ENCODE peak calls at places on chromosomes 2 and 18, in eight cellular contexts. D, W, T, Q, N, E, A and Z are unnamed samples.

GRCh38 chr2:15146960-15147359 is 414.2 kb downstream of the NBAS start:
- DNase-seq in D (no peak), W (no peak), T (no peak), Q (no peak), N (no peak), E (no peak), A (no peak), Z (no peak)

GRCh38 chr2:214865400-214865799 is 55.9 kb upstream of the BARD1 start:
- DNase-seq in D (no peak), W (no peak), T (no peak), Q (no peak), N (no peak), E (no peak), A (no peak), Z (no peak)

GRCh38 chr2:222734690-222735014 is 63.2 kb downstream of the MOGAT1 start:
- DNase-seq in D (no peak), W (no peak), T (no peak), Q (no peak), N (no peak), E (no peak), A (no peak), Z (no peak)

GRCh38 chr18:14936313-14936712 is 188.3 kb downstream of the ANKRD30B start:
- DNase-seq in D (no peak), W (no peak), T (no peak), Q (no peak), N (no peak), E (no peak), A (no peak), Z (no peak)

GRCh38 chr2:207239222-207239674 is 73.5 kb upstream of the KLF7 start:
- DNase-seq in D (no peak), W (peak; percentile 66), T (peak; percentile 31), Q (no peak), N (peak; percentile 70), E (peak; percentile 92), A (peak; percentile 99), Z (peak; percentile 98)

GRCh38 chr2:54534625-54535024 is 78.5 kb downstream of the SPTBN1 start:
- DNase-seq in D (no peak), W (no peak), T (no peak), Q (no peak), N (no peak), E (no peak), A (no peak), Z (no peak)

GRCh38 chr18:60096428-60096827 is 196.6 kb downstream of the PMAIP1 start:
- DNase-seq in D (no peak), W (no peak), T (no peak), Q (no peak), N (no peak), E (no peak), A (peak; percentile 12), Z (no peak)

GRCh38 chr2:26754972-26755670 is 9.0 kb upstream of the SLC35F6 start:
- DNase-seq in D (no peak), W (no peak), T (no peak), Q (no peak), N (no peak), E (no peak), A (no peak), Z (no peak)

GRCh38 chr2:152715854-152716428 is 1.3 kb downstream of the PRPF40A start:
- DNase-seq in D (no peak), W (no peak), T (no peak), Q (peak; percentile 20), N (no peak), E (no peak), A (peak; percentile 10), Z (peak; percentile 20)

GRCh38 chr2:241863021-241863954 is 4.6 kb upstream of the PDCD1 start:
- DNase-seq in D (no peak), W (no peak), T (peak; percentile 8), Q (peak; percentile 31), N (peak; percentile 44), E (no peak), A (no peak), Z (peak; percentile 41)

GRCh38 chr18:70536370-70537062 is 247.7 kb downstream of the SOCS6 start:
- DNase-seq in D (no peak), W (no peak), T (no peak), Q (no peak), N (no peak), E (no peak), A (no peak), Z (no peak)

GRCh38 chr2:120675460-120676130 is 60.1 kb upstream of the GLI2 start:
- DNase-seq in D (no peak), W (peak; percentile 72), T (peak; percentile 54), Q (peak; percentile 33), N (peak; percentile 62), E (peak; percentile 46), A (peak; percentile 66), Z (peak; percentile 72)

GRCh38 chr18:50341443-50341842 is 33.4 kb upstream of the SKA1 start:
- DNase-seq in D (no peak), W (no peak), T (no peak), Q (no peak), N (no peak), E (no peak), A (no peak), Z (no peak)

GRCh38 chr2:38932586-38932985 is 42.9 kb downstream of the ARHGEF33 start:
- DNase-seq in D (no peak), W (no peak), T (no peak), Q (no peak), N (no peak), E (no peak), A (peak; percentile 44), Z (no peak)

GRCh38 chr2:56714400-56714799 is 530.6 kb downstream of the CCDC85A start:
- DNase-seq in D (no peak), W (no peak), T (no peak), Q (no peak), N (no peak), E (no peak), A (peak; percentile 6), Z (peak; percentile 0)
- H3K4me3 ChIP-seq in D (no peak overlapping the region), W (no peak overlapping the region), T (no peak overlapping the region), Q (no peak overlapping the region), N (no peak overlapping the region), E (no peak overlapping the region), A (no peak overlapping the region), Z (no peak overlapping the region)

DNA sequence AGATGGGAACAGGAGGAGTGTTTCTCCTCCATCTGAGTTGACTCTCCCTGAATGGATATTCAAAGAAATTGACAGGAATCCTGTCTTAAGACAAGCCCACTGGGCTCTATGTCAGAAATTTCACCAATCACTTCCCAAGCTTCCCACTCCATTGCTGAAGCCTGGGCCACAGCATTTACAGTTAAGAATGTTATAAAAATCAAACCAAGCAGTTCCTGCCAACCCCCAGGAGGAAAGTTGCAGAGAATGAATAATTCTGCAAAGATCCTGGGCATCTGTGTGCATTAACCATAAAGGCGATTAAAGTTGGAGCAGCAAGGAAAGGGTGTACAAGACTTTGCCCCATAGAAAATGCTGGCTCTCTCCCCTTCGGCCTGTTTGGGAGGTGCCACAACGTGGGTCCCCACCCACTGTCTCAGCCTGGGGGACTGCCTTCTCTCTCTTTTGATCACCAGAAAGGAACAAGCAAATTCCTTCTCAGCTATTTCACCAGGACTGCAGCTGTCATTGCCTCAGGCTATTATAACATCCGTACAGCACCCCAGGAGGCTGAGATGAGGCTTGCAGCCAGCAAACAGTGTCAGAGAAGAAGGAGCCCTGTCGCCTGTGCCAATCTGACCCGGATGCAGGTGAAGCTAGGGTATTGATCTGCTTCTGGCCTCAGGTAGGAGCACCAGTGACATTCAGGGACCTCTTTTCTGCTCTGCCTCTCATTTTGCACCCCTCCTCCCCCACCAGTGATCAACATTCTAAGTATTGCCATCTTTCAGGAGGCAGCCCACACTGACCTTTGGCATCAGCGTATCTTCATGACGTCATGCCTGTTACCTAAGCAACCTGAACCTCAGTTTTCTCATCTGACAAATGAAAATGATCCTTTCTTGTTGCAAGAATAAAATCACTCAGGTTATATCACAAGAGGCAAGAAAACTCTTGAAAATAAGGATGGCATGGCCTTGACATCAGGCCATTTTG is 219.0 kb downstream of the SH3BP4 start:
- DNase-seq in D (no peak), W (no peak), T (no peak), Q (no peak), N (no peak), E (no peak), A (peak; percentile 65), Z (peak; percentile 64)
- TF ChIP-seq CTCF in D (no peak), W (no peak), T (peak; percentile 17), Q (no peak), N (no peak), E (no peak), A (peak; percentile 55), Z (peak; percentile 45)

DNA sequence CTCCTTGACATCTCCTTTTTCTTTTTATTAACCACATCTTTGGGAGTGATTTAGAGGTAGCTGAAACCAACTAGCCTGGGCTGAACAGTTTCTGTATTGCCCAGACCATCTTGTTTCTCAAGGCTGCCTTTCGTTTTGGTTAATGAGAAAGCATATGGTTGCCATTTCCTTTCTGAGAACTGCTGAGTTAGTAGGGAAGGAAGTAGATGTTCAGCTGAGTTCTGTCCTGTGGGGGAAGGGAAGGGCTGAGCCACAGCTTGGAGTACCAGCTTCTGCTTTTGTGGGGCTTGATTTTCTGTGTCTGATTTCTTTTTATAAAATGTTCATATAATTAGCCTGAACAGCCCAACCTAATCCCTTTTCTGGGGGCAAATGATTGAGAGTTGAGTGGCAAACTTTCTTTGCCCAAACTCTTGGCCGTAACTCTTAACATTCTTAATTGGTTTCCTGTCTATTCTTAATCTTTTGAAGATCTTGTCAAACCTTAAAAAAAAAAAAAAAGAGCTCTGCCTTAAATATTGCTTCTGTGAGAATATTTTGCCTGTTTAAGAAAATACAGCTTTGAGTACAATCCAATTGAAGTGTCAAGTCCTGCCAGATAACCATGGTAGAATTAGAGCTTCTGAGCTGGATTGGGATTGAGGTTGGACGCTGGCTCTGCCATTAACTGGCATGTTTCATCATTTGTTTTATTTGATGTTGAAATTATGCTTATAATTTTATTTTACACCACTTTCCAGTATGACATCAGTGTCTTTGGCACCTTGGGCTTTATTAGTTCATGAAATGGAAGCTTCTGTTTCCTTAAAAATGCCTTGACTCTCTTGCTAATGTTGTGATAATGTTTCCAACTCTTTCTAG is 1.9 kb upstream of the NABP1 start:
- DNase-seq in D (peak; percentile 87), W (peak; percentile 68), T (peak; percentile 20), Q (peak; percentile 54), N (peak; percentile 28), E (peak; percentile 64), A (no peak), Z (peak; percentile 43)
- H3K4me3 ChIP-seq in D (no peak overlapping the region), W (no peak overlapping the region), T (no peak overlapping the region), Q (peak overlapping the region; percentile 17), N (no peak overlapping the region), E (no peak overlapping the region), A (no peak overlapping the region), Z (no peak overlapping the region)

GRCh38 chr2:75491129-75491753 is 69.5 kb downstream of the EVA1A start:
- DNase-seq in D (no peak), W (no peak), T (no peak), Q (no peak), N (no peak), E (no peak), A (peak; percentile 88), Z (peak; percentile 64)
- TF ChIP-seq CTCF in D (no peak), W (no peak), T (no peak), Q (no peak), N (no peak), E (no peak), A (no peak), Z (no peak)

GRCh38 chr2:170817999-170818293 is 1.3 kb downstream of the GAD1 start:
- DNase-seq in D (no peak), W (no peak), T (no peak), Q (no peak), N (no peak), E (no peak), A (no peak), Z (no peak)
- H3K4me3 ChIP-seq in D (peak overlapping the region; percentile 48), W (no peak overlapping the region), T (peak overlapping the region; percentile 59), Q (peak overlapping the region; percentile 56), N (peak overlapping the region; percentile 66), E (peak overlapping the region; percentile 68), A (no peak overlapping the region), Z (no peak overlapping the region)